ENCODE peak calls at places on chromosomes 1 and 21, in four cellular contexts. W is K562, Q is GM12878, H is HepG2. S is an unnamed sample.

GRCh38 chr1:115251856-115252255 is 86.2 kb downstream of the NGF start:
- DNase-seq in W (no peak), Q (no peak), H (no peak), S (no peak)

GRCh38 chr1:244353572-244354091 is 98.1 kb downstream of the ADSS2 start:
- DNase-seq in H (peak), W (peak), Q (no peak), S (peak)

GRCh38 chr1:78339490-78339889 is 151.3 kb upstream of the PTGFR start:
- DNase-seq in H (no peak), Q (no peak), W (no peak), S (no peak)

GRCh38 chr1:7199077-7199779 is 414.0 kb downstream of the CAMTA1 start:
- DNase-seq in Q (no peak), H (no peak), W (no peak), S (no peak)

GRCh38 chr1:147673816-147674215 is 3.5 kb upstream of the ACP6 start:
- DNase-seq in Q (no peak), W (no peak), H (no peak), S (no peak)

GRCh38 chr1:179809506-179810366 is 66.6 kb downstream of the FAM163A start:
- DNase-seq in W (peak), H (peak), Q (peak), S (peak)

GRCh38 chr1:183230403-183230802 is 44.3 kb downstream of the LAMC2 start:
- DNase-seq in H (no peak), W (no peak), Q (no peak), S (no peak)

GRCh38 chr1:19967808-19968207 is 11.6 kb downstream of the PLA2G2A start:
- DNase-seq in H (no peak), W (no peak), Q (no peak), S (no peak)

GRCh38 chr1:240455228-240455821 is 156.6 kb downstream of the GREM2 start:
- DNase-seq in W (no peak), Q (no peak), H (no peak), S (no peak)

GRCh38 chr1:117412472-117412871 is 45.2 kb downstream of the MAN1A2 start:
- DNase-seq in Q (no peak), W (no peak), H (no peak), S (no peak)

GRCh38 chr1:193799371-193799770 is 613.0 kb upstream of the B3GALT2 start:
- DNase-seq in Q (no peak), H (no peak), W (no peak), S (no peak)

GRCh38 chr1:193794239-193794638 is 607.8 kb upstream of the B3GALT2 start:
- DNase-seq in H (no peak), Q (no peak), W (no peak), S (no peak)

GRCh38 chr1:193799948-193800690 is 613.7 kb upstream of the B3GALT2 start:
- DNase-seq in H (no peak), Q (no peak), W (no peak), S (no peak)
- TF ChIP-seq ZBTB33 in H (no peak), Q (no peak), W (no peak), S (no peak)

GRCh38 chr1:171841050-171841910 is at the start of gene DNM3:
- DNase-seq in Q (no peak), H (no peak), W (peak), S (peak)
- TF ChIP-seq POLR2A in Q (peak), H (no peak), W (peak), S (peak)

DNA sequence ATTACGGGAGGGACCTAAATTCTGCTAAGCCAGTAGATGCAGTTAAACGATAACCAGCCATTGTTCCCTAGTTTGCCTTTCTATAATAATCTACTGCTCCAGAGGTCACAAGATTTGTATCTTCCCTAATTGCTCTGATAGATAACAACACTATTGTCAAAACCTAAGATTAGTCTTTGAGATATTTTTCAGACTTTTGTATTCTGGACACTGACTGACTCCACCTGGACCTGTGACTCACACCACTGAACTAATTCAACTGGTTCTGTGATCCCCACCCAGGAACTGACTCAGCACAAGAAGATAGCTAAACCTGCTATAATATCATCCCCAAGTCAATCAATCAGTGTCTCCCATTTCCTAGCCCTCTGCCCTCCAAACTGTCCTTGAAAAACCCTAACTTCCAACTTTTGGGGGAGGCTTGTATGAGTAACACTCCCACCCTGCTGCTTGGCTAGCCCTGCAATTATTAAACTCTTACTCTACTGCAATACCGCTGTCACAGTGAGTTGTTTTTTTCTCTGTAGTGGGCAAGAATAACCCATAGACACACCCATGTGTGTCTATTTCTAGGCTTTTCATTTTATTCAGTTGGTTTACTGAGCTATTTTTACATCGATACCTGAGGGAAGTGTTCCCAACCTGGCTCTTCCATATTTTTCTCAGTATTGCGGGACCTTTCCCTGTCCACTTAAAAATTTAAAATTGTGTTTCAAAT is 11.2 kb downstream of the KIFAP3 start:
- DNase-seq in Q (no peak), H (peak), W (no peak), S (peak)
- TF ChIP-seq SP1 in Q (no peak), H (no peak), W (no peak), S (peak)

GRCh38 chr1:11645670-11646265 is 8.5 kb downstream of the FBXO2 start:
- DNase-seq in Q (no peak), W (peak), H (peak), S (peak)

GRCh38 chr1:11646317-11646716 is 7.9 kb downstream of the FBXO2 start:
- DNase-seq in W (no peak), H (no peak), Q (no peak), S (no peak)

GRCh38 chr1:11645270-11645669 is 9.0 kb downstream of the FBXO2 start:
- DNase-seq in Q (no peak), W (no peak), H (no peak), S (no peak)

GRCh38 chr1:11641776-11642305 is 12.4 kb downstream of the FBXO2 start:
- DNase-seq in H (no peak), W (no peak), Q (no peak), S (no peak)

DNA sequence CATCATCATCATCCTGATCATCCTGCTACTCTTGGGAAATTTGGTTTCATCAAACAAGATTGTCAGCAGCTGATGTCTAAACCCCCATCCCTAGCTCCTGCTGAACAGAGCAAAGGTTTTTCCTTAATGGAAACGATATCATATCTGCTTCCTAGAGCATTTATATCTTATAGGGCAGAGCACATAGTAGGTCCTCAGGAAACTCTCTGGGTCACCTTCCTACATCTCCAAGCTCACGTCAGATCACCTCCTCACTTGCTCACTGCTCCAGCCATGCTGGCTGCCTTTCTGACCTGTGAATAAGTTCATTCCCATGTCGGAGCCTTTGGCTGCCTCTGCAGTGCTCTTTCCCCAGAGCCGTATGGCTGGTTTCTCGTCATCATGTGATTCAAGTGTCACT is 10.4 kb downstream of the FBXO2 start:
- DNase-seq in H (no peak), W (no peak), Q (no peak), S (no peak)
- TF ChIP-seq ZBTB33 in H (no peak), W (no peak), Q (no peak), S (no peak)

DNA sequence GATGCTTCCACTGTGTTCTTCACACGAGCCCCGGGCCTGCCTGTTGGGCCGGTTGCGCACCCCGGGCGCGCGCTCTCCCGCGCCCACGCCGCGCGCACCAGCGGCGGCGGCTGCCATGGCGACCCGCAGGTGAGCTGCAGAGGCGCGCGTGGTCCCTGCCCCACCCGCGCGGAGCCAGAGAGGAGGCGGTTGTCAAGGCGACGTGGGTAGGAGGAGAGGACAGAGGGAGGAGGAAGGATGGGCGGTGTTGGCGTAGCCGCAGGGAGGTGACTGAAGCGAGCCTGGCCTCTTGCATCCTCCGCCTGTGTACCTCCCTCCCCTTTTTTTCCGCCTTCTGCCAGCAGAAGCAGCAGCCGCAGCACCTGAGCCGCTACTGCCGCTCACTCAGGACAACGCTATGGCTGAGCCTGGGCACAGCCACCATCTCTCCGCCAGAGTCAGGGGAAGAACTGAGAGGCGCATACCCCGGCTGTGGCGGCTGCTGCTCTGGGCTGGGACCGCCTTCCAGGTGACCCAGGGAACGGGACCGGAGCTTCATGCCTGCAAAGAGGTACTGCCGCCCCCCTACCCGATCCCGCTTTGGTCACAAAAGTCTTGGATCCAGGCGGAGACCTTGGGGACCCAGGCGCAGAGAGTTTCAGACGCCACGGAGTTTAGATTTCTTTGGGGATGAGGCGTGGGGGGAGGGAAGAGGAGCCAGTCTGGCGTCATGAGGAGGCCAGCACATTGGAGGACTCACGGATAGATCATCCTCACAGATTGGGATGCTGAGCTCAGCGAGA is at the start of gene ELAPOR1:
- DNase-seq in Q (no peak), H (no peak), W (no peak), S (no peak)
- TF ChIP-seq POLR2A in Q (no peak), H (no peak), W (no peak), S (no peak)

DNA sequence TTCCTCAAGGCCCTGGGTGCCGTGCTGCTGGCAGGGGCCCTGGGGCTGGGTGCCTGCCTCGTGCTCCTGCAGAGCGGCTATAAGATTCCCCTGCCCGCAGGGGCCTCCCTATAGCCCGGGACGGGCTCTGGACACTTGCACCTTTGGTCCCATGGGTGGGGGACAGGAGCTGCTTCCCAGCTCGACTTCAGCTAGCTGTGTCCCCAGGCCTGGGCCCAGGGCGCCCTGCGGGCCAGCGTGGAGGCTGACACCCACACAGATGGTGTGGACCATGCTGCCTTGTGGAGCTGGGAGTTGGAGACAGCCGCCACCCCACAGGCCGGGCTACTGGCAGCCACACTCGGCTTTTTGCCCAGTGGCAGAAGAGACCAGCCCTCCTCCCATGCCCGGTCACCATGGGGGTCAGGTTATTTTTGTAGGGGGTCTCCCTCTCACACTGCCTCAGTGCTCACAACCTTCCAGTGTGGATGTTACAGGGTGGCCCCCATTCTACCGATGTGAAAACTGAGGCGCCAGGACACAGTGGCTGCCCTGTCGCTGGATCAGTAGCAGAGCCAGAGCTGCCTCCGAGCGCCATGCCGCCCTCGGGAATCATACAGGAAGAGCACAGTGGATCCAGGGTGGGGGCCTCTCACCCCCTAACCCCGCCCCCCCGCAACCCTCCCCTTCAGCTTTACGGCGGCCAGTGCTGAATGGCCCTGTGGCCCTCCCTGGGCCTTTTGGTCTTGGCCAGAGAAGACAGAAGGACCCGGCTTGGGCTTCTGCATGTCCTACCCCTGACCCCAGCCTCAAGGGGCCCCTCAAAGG is 57.8 kb downstream of the DISP3 start:
- DNase-seq in Q (no peak), H (no peak), W (no peak), S (no peak)
- TF ChIP-seq SP1 in Q (no peak), H (no peak), W (no peak), S (no peak)

GRCh38 chr21:43913928-43914327 is 48.9 kb downstream of the AGPAT3 start:
- DNase-seq in H (no peak), Q (no peak), W (no peak), S (no peak)
- TF ChIP-seq ZBTB33 in H (no peak), Q (no peak), W (no peak), S (no peak)

DNA sequence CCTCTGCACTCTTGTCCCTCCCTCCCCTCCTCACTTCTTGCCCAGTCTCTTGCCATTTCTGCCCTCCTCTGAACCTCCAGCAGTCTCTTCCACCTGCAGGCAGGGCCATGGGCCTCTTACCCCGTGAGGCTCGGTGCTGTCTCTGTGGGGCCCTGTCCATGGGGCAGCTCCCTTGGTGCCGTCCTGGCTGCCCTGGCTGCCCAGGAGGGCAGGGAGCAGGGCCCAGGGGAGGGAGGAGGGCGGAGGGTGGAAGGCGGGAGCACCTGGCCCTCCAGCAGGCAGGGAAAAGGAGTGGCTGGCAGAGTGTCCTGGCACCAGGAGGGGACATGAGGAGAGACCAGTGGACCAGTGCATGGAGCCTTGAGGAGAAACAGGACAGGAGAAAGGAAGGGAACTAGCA is at the start of gene RORC:
- DNase-seq in H (peak), W (no peak), Q (no peak), S (no peak)
- TF ChIP-seq POLR2A in H (no peak), W (no peak), Q (no peak), S (no peak)

DNA sequence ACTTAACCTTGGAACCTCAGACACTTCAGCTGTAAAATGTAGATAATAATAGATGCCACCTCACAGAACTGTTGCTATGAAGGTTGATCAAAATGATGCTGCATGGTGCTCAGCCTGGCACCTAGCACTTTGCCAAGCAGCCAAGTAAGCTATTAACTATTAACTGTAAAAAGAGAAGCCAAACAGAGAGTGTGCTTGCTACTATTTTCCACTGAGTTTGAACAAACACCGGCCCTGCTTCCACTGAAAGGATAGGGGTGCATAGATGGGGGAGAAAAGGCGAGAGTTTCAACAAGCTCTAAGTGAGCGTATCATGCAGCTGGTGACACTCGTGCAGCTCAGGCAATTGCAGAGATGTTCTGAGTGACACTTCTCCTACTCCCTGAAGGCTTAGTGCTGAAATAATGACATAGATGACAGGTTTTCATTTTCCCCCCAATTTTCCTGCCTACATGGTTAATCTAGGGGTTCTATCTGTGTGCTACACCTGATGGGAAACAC is 78.2 kb downstream of the GPR88 start:
- DNase-seq in W (no peak), H (no peak), Q (no peak), S (no peak)
- TF ChIP-seq SP1 in W (no peak), H (no peak), Q (no peak), S (no peak)

S was measured in HCT116.